ENCODE peak calls at places on chromosome 10, in five cellular contexts. One of them, this sample, is unnamed.
A peak's percentile ranks its signal among the peaks of the same experiment; 100 is the strongest.

GRCh38 chr10:42926831-42927230 is 144.2 kb downstream of the BMS1 start:
- DNase-seq in nephron progenitor cell: peak; percentile 88
- DNase-seq in activated T-helper 1 cell treated with anti-CD3 and anti-CD28 coated beads, Interleukin-12 subunit alpha, Interleukin-12 subunit beta, Interleukin-2, Interleukin-4 antibody, amounts not matched to agents 30 ng/mL and 10 ng/mL and 1 ng/mL, durations not matched to agents 14 hours and 24 hours and 36 hours: no peak
- DNase-seq in left cardiac atrium: no peak
- DNase-seq in dorsolateral prefrontal cortex: no peak
- DNase-seq in this sample: peak; percentile 61

GRCh38 chr10:118412132-118412531 is 70.0 kb upstream of the FAM204A start:
- DNase-seq in left cardiac atrium: peak; percentile 26
- DNase-seq in nephron progenitor cell: no peak
- DNase-seq in activated T-helper 1 cell treated with anti-CD3 and anti-CD28 coated beads, Interleukin-12 subunit alpha, Interleukin-12 subunit beta, Interleukin-2, Interleukin-4 antibody, amounts not matched to agents 30 ng/mL and 10 ng/mL and 1 ng/mL, durations not matched to agents 14 hours and 24 hours and 36 hours: no peak
- DNase-seq in dorsolateral prefrontal cortex: no peak
- DNase-seq in this sample: no peak

GRCh38 chr10:50538473-50539398 is 85.0 kb downstream of the SGMS1 start:
- DNase-seq in dorsolateral prefrontal cortex: peak; percentile 14
- DNase-seq in left cardiac atrium: peak; percentile 42
- DNase-seq in activated T-helper 1 cell treated with anti-CD3 and anti-CD28 coated beads, Interleukin-12 subunit alpha, Interleukin-12 subunit beta, Interleukin-2, Interleukin-4 antibody, amounts not matched to agents 30 ng/mL and 10 ng/mL and 1 ng/mL, durations not matched to agents 14 hours and 24 hours and 36 hours: no peak
- DNase-seq in nephron progenitor cell: no peak
- DNase-seq in this sample: no peak

GRCh38 chr10:47356708-47357107 is 8.5 kb downstream of the RBP3 start:
- DNase-seq in left cardiac atrium: no peak
- DNase-seq in activated T-helper 1 cell treated with anti-CD3 and anti-CD28 coated beads, Interleukin-12 subunit alpha, Interleukin-12 subunit beta, Interleukin-2, Interleukin-4 antibody, amounts not matched to agents 30 ng/mL and 10 ng/mL and 1 ng/mL, durations not matched to agents 14 hours and 24 hours and 36 hours: no peak
- DNase-seq in nephron progenitor cell: no peak
- DNase-seq in dorsolateral prefrontal cortex: no peak
- DNase-seq in this sample: no peak

GRCh38 chr10:88168171-88169036 is 305.0 kb downstream of the PTEN start:
- DNase-seq in dorsolateral prefrontal cortex: no peak
- DNase-seq in left cardiac atrium: no peak
- DNase-seq in activated T-helper 1 cell treated with anti-CD3 and anti-CD28 coated beads, Interleukin-12 subunit alpha, Interleukin-12 subunit beta, Interleukin-2, Interleukin-4 antibody, amounts not matched to agents 30 ng/mL and 10 ng/mL and 1 ng/mL, durations not matched to agents 14 hours and 24 hours and 36 hours: no peak
- DNase-seq in nephron progenitor cell: no peak
- DNase-seq in this sample: no peak

GRCh38 chr10:94005050-94005449 is 11.3 kb downstream of the PLCE1 start:
- DNase-seq in nephron progenitor cell: no peak
- DNase-seq in left cardiac atrium: no peak
- DNase-seq in activated T-helper 1 cell treated with anti-CD3 and anti-CD28 coated beads, Interleukin-12 subunit alpha, Interleukin-12 subunit beta, Interleukin-2, Interleukin-4 antibody, amounts not matched to agents 30 ng/mL and 10 ng/mL and 1 ng/mL, durations not matched to agents 14 hours and 24 hours and 36 hours: no peak
- DNase-seq in dorsolateral prefrontal cortex: no peak
- DNase-seq in this sample: no peak

GRCh38 chr10:84540617-84541288 is 212.4 kb downstream of the CCSER2 start:
- DNase-seq in activated T-helper 1 cell treated with anti-CD3 and anti-CD28 coated beads, Interleukin-12 subunit alpha, Interleukin-12 subunit beta, Interleukin-2, Interleukin-4 antibody, amounts not matched to agents 30 ng/mL and 10 ng/mL and 1 ng/mL, durations not matched to agents 14 hours and 24 hours and 36 hours: peak; percentile 52
- DNase-seq in dorsolateral prefrontal cortex: peak; percentile 66
- DNase-seq in nephron progenitor cell: peak; percentile 85
- DNase-seq in left cardiac atrium: peak; percentile 67
- DNase-seq in this sample: peak; percentile 70

GRCh38 chr10:70306168-70306705 is 22.4 kb upstream of the NPFFR1 start:
- DNase-seq in nephron progenitor cell: no peak
- DNase-seq in activated T-helper 1 cell treated with anti-CD3 and anti-CD28 coated beads, Interleukin-12 subunit alpha, Interleukin-12 subunit beta, Interleukin-2, Interleukin-4 antibody, amounts not matched to agents 30 ng/mL and 10 ng/mL and 1 ng/mL, durations not matched to agents 14 hours and 24 hours and 36 hours: no peak
- DNase-seq in left cardiac atrium: no peak
- DNase-seq in dorsolateral prefrontal cortex: no peak
- DNase-seq in this sample: no peak

GRCh38 chr10:44873156-44873555 is 38.0 kb upstream of the TMEM72 start:
- DNase-seq in left cardiac atrium: peak; percentile 54
- DNase-seq in activated T-helper 1 cell treated with anti-CD3 and anti-CD28 coated beads, Interleukin-12 subunit alpha, Interleukin-12 subunit beta, Interleukin-2, Interleukin-4 antibody, amounts not matched to agents 30 ng/mL and 10 ng/mL and 1 ng/mL, durations not matched to agents 14 hours and 24 hours and 36 hours: no peak
- DNase-seq in nephron progenitor cell: no peak
- DNase-seq in dorsolateral prefrontal cortex: no peak
- DNase-seq in this sample: no peak

GRCh38 chr10:133012573-133013359 is 70.4 kb upstream of the CFAP46 start:
- DNase-seq in activated T-helper 1 cell treated with anti-CD3 and anti-CD28 coated beads, Interleukin-12 subunit alpha, Interleukin-12 subunit beta, Interleukin-2, Interleukin-4 antibody, amounts not matched to agents 30 ng/mL and 10 ng/mL and 1 ng/mL, durations not matched to agents 14 hours and 24 hours and 36 hours: no peak
- DNase-seq in nephron progenitor cell: no peak
- DNase-seq in left cardiac atrium: peak; percentile 62
- DNase-seq in dorsolateral prefrontal cortex: no peak
- DNase-seq in this sample: no peak

GRCh38 chr10:3389093-3389492 is 216.5 kb upstream of the PITRM1 start:
- DNase-seq in activated T-helper 1 cell treated with anti-CD3 and anti-CD28 coated beads, Interleukin-12 subunit alpha, Interleukin-12 subunit beta, Interleukin-2, Interleukin-4 antibody, amounts not matched to agents 30 ng/mL and 10 ng/mL and 1 ng/mL, durations not matched to agents 14 hours and 24 hours and 36 hours: no peak
- DNase-seq in left cardiac atrium: no peak
- DNase-seq in dorsolateral prefrontal cortex: no peak
- DNase-seq in nephron progenitor cell: no peak
- DNase-seq in this sample: no peak

GRCh38 chr10:113524539-113525490 is 28.0 kb upstream of the HABP2 start:
- DNase-seq in dorsolateral prefrontal cortex: no peak
- DNase-seq in nephron progenitor cell: no peak
- DNase-seq in left cardiac atrium: no peak
- DNase-seq in activated T-helper 1 cell treated with anti-CD3 and anti-CD28 coated beads, Interleukin-12 subunit alpha, Interleukin-12 subunit beta, Interleukin-2, Interleukin-4 antibody, amounts not matched to agents 30 ng/mL and 10 ng/mL and 1 ng/mL, durations not matched to agents 14 hours and 24 hours and 36 hours: no peak
- DNase-seq in this sample: peak; percentile 47

GRCh38 chr10:132298038-132298935 is 9.5 kb downstream of the STK32C start:
- DNase-seq in dorsolateral prefrontal cortex: no peak
- DNase-seq in nephron progenitor cell: no peak
- DNase-seq in left cardiac atrium: peak; percentile 2
- DNase-seq in activated T-helper 1 cell treated with anti-CD3 and anti-CD28 coated beads, Interleukin-12 subunit alpha, Interleukin-12 subunit beta, Interleukin-2, Interleukin-4 antibody, amounts not matched to agents 30 ng/mL and 10 ng/mL and 1 ng/mL, durations not matched to agents 14 hours and 24 hours and 36 hours: no peak
- DNase-seq in this sample: no peak

GRCh38 chr10:9951481-9952257 is 1066.0 kb upstream of the CELF2 start:
- DNase-seq in left cardiac atrium: no peak
- DNase-seq in nephron progenitor cell: no peak
- DNase-seq in dorsolateral prefrontal cortex: no peak
- DNase-seq in activated T-helper 1 cell treated with anti-CD3 and anti-CD28 coated beads, Interleukin-12 subunit alpha, Interleukin-12 subunit beta, Interleukin-2, Interleukin-4 antibody, amounts not matched to agents 30 ng/mL and 10 ng/mL and 1 ng/mL, durations not matched to agents 14 hours and 24 hours and 36 hours: no peak
- DNase-seq in this sample: peak; percentile 50

GRCh38 chr10:11430421-11431275 is 180.8 kb downstream of the USP6NL start:
- DNase-seq in activated T-helper 1 cell treated with anti-CD3 and anti-CD28 coated beads, Interleukin-12 subunit alpha, Interleukin-12 subunit beta, Interleukin-2, Interleukin-4 antibody, amounts not matched to agents 30 ng/mL and 10 ng/mL and 1 ng/mL, durations not matched to agents 14 hours and 24 hours and 36 hours: no peak
- DNase-seq in left cardiac atrium: no peak
- DNase-seq in dorsolateral prefrontal cortex: no peak
- DNase-seq in nephron progenitor cell: no peak
- DNase-seq in this sample: no peak

GRCh38 chr10:124386186-124387077 is 32.3 kb downstream of the OAT start:
- DNase-seq in nephron progenitor cell: no peak
- DNase-seq in dorsolateral prefrontal cortex: no peak
- DNase-seq in left cardiac atrium: no peak
- DNase-seq in activated T-helper 1 cell treated with anti-CD3 and anti-CD28 coated beads, Interleukin-12 subunit alpha, Interleukin-12 subunit beta, Interleukin-2, Interleukin-4 antibody, amounts not matched to agents 30 ng/mL and 10 ng/mL and 1 ng/mL, durations not matched to agents 14 hours and 24 hours and 36 hours: no peak
- DNase-seq in this sample: no peak

GRCh38 chr10:119161680-119162079 is 3.8 kb downstream of the SFXN4 start:
- DNase-seq in activated T-helper 1 cell treated with anti-CD3 and anti-CD28 coated beads, Interleukin-12 subunit alpha, Interleukin-12 subunit beta, Interleukin-2, Interleukin-4 antibody, amounts not matched to agents 30 ng/mL and 10 ng/mL and 1 ng/mL, durations not matched to agents 14 hours and 24 hours and 36 hours: no peak
- DNase-seq in left cardiac atrium: no peak
- DNase-seq in nephron progenitor cell: no peak
- DNase-seq in dorsolateral prefrontal cortex: no peak
- DNase-seq in this sample: no peak

GRCh38 chr10:27819781-27820531 is 74.3 kb upstream of the MKX start:
- DNase-seq in dorsolateral prefrontal cortex: no peak
- DNase-seq in activated T-helper 1 cell treated with anti-CD3 and anti-CD28 coated beads, Interleukin-12 subunit alpha, Interleukin-12 subunit beta, Interleukin-2, Interleukin-4 antibody, amounts not matched to agents 30 ng/mL and 10 ng/mL and 1 ng/mL, durations not matched to agents 14 hours and 24 hours and 36 hours: no peak
- DNase-seq in left cardiac atrium: peak; percentile 33
- DNase-seq in nephron progenitor cell: no peak
- DNase-seq in this sample: peak; percentile 81

GRCh38 chr10:61776615-61777266 is 114.0 kb downstream of the CABCOCO1 start:
- DNase-seq in left cardiac atrium: no peak
- DNase-seq in activated T-helper 1 cell treated with anti-CD3 and anti-CD28 coated beads, Interleukin-12 subunit alpha, Interleukin-12 subunit beta, Interleukin-2, Interleukin-4 antibody, amounts not matched to agents 30 ng/mL and 10 ng/mL and 1 ng/mL, durations not matched to agents 14 hours and 24 hours and 36 hours: no peak
- DNase-seq in dorsolateral prefrontal cortex: no peak
- DNase-seq in nephron progenitor cell: no peak
- DNase-seq in this sample: no peak

GRCh38 chr10:76675951-76676587 is 961.5 kb downstream of the KCNMA1 start:
- DNase-seq in activated T-helper 1 cell treated with anti-CD3 and anti-CD28 coated beads, Interleukin-12 subunit alpha, Interleukin-12 subunit beta, Interleukin-2, Interleukin-4 antibody, amounts not matched to agents 30 ng/mL and 10 ng/mL and 1 ng/mL, durations not matched to agents 14 hours and 24 hours and 36 hours: no peak
- DNase-seq in nephron progenitor cell: no peak
- DNase-seq in left cardiac atrium: peak; percentile 69
- DNase-seq in dorsolateral prefrontal cortex: no peak
- DNase-seq in this sample: peak; percentile 20

GRCh38 chr10:19432000-19432399 is 383.4 kb downstream of the MALRD1 start:
- DNase-seq in nephron progenitor cell: no peak
- DNase-seq in left cardiac atrium: no peak
- DNase-seq in activated T-helper 1 cell treated with anti-CD3 and anti-CD28 coated beads, Interleukin-12 subunit alpha, Interleukin-12 subunit beta, Interleukin-2, Interleukin-4 antibody, amounts not matched to agents 30 ng/mL and 10 ng/mL and 1 ng/mL, durations not matched to agents 14 hours and 24 hours and 36 hours: no peak
- DNase-seq in dorsolateral prefrontal cortex: no peak
- DNase-seq in this sample: no peak

This sample was measured in EL.